ENCODE peak calls at places on chromosome 13, in six cellular contexts. One of them, this sample, is unnamed.

GRCh38 chr13:40026174-40026585 is 370.7 kb downstream of the COG6 start:
- DNase-seq in heart left ventricle: no peak
- DNase-seq in body of pancreas: no peak
- DNase-seq in Peyer's patch: no peak
- DNase-seq in H1: no peak
- DNase-seq in lower leg skin: no peak
- DNase-seq in this sample: no peak

GRCh38 chr13:107736149-107736548 is 479.2 kb downstream of the LIG4 start:
- DNase-seq in Peyer's patch: no peak
- DNase-seq in lower leg skin: no peak
- DNase-seq in body of pancreas: no peak
- DNase-seq in heart left ventricle: no peak
- DNase-seq in H1: no peak
- DNase-seq in this sample: no peak

GRCh38 chr13:24742986-24743385 is 21.0 kb upstream of the RNF17 start:
- DNase-seq in Peyer's patch: no peak
- DNase-seq in lower leg skin: no peak
- DNase-seq in H1: no peak
- DNase-seq in body of pancreas: no peak
- DNase-seq in heart left ventricle: no peak
- DNase-seq in this sample: no peak

GRCh38 chr13:104296301-104296700 is 1230.1 kb upstream of the SLC10A2 start:
- DNase-seq in body of pancreas: no peak
- DNase-seq in lower leg skin: no peak
- DNase-seq in H1: no peak
- DNase-seq in heart left ventricle: no peak
- DNase-seq in Peyer's patch: no peak
- DNase-seq in this sample: no peak

GRCh38 chr13:105969761-105970160 is 565.7 kb downstream of the EFNB2 start:
- DNase-seq in heart left ventricle: no peak
- DNase-seq in body of pancreas: no peak
- DNase-seq in lower leg skin: no peak
- DNase-seq in H1: no peak
- DNase-seq in Peyer's patch: no peak
- DNase-seq in this sample: no peak

GRCh38 chr13:76527041-76527440 is 359.2 kb downstream of the KCTD12 start:
- DNase-seq in H1: no peak
- DNase-seq in body of pancreas: no peak
- DNase-seq in Peyer's patch: no peak
- DNase-seq in heart left ventricle: no peak
- DNase-seq in lower leg skin: no peak
- DNase-seq in this sample: no peak

GRCh38 chr13:106036870-106037269 is 498.6 kb downstream of the EFNB2 start:
- DNase-seq in Peyer's patch: no peak
- DNase-seq in lower leg skin: no peak
- DNase-seq in heart left ventricle: no peak
- DNase-seq in H1: peak; percentile 47
- DNase-seq in body of pancreas: no peak
- DNase-seq in this sample: no peak

GRCh38 chr13:105341758-105342157 is 1193.7 kb downstream of the EFNB2 start:
- DNase-seq in heart left ventricle: no peak
- DNase-seq in Peyer's patch: no peak
- DNase-seq in body of pancreas: no peak
- DNase-seq in H1: no peak
- DNase-seq in lower leg skin: no peak
- DNase-seq in this sample: no peak

GRCh38 chr13:79859756-79860155 is 378.8 kb downstream of the NDFIP2 start:
- DNase-seq in body of pancreas: no peak
- DNase-seq in Peyer's patch: no peak
- DNase-seq in heart left ventricle: no peak
- DNase-seq in H1: no peak
- DNase-seq in lower leg skin: no peak
- DNase-seq in this sample: no peak

GRCh38 chr13:43023244-43023931 is at the start of gene DNAJC15:
- DNase-seq in heart left ventricle: peak; percentile 90
- DNase-seq in lower leg skin: peak; percentile 85
- DNase-seq in Peyer's patch: peak; percentile 93
- DNase-seq in H1: peak; percentile 74
- DNase-seq in body of pancreas: peak; percentile 75
- DNase-seq in this sample: peak; percentile 78

GRCh38 chr13:54845351-54845965 is 1816.8 kb downstream of the OLFM4 start:
- DNase-seq in Peyer's patch: no peak
- DNase-seq in heart left ventricle: no peak
- DNase-seq in lower leg skin: no peak
- DNase-seq in H1: no peak
- DNase-seq in body of pancreas: no peak
- DNase-seq in this sample: no peak

GRCh38 chr13:56351041-56351440 is 789.7 kb upstream of the PRR20A start:
- DNase-seq in heart left ventricle: no peak
- DNase-seq in H1: no peak
- DNase-seq in lower leg skin: no peak
- DNase-seq in Peyer's patch: no peak
- DNase-seq in body of pancreas: no peak
- DNase-seq in this sample: no peak

GRCh38 chr13:21012211-21012610 is 49.2 kb downstream of the LATS2 start:
- DNase-seq in Peyer's patch: no peak
- DNase-seq in heart left ventricle: no peak
- DNase-seq in H1: no peak
- DNase-seq in lower leg skin: no peak
- DNase-seq in body of pancreas: no peak
- DNase-seq in this sample: no peak

GRCh38 chr13:101700598-101700997 is 248.1 kb downstream of the ITGBL1 start:
- DNase-seq in heart left ventricle: no peak
- DNase-seq in H1: no peak
- DNase-seq in Peyer's patch: no peak
- DNase-seq in lower leg skin: peak; percentile 56
- DNase-seq in body of pancreas: no peak
- DNase-seq in this sample: no peak

GRCh38 chr13:60612593-60612992 is 215.6 kb downstream of the TDRD3 start:
- DNase-seq in H1: no peak
- DNase-seq in Peyer's patch: no peak
- DNase-seq in body of pancreas: no peak
- DNase-seq in heart left ventricle: no peak
- DNase-seq in lower leg skin: no peak
- DNase-seq in this sample: no peak

GRCh38 chr13:44347301-44347700 is 26.3 kb upstream of the SERP2 start:
- DNase-seq in Peyer's patch: no peak
- DNase-seq in lower leg skin: no peak
- DNase-seq in H1: no peak
- DNase-seq in body of pancreas: no peak
- DNase-seq in heart left ventricle: no peak
- DNase-seq in this sample: no peak

GRCh38 chr13:24668955-24669354 is 11.3 kb upstream of the ATP12A start:
- DNase-seq in body of pancreas: no peak
- DNase-seq in Peyer's patch: peak; percentile 80
- DNase-seq in lower leg skin: no peak
- DNase-seq in heart left ventricle: no peak
- DNase-seq in H1: no peak
- DNase-seq in this sample: no peak

GRCh38 chr13:29362849-29363604 is 232.5 kb downstream of the SLC7A1 start:
- DNase-seq in body of pancreas: peak; percentile 52
- DNase-seq in lower leg skin: no peak
- DNase-seq in Peyer's patch: peak; percentile 52
- DNase-seq in heart left ventricle: no peak
- DNase-seq in H1: peak; percentile 62
- DNase-seq in this sample: peak; percentile 30

GRCh38 chr13:109088101-109088500 is 458.7 kb downstream of the MYO16 start:
- DNase-seq in lower leg skin: no peak
- DNase-seq in body of pancreas: no peak
- DNase-seq in heart left ventricle: no peak
- DNase-seq in H1: no peak
- DNase-seq in Peyer's patch: no peak
- DNase-seq in this sample: no peak

GRCh38 chr13:60134376-60134775 is 29.4 kb downstream of the DIAPH3 start:
- DNase-seq in Peyer's patch: no peak
- DNase-seq in body of pancreas: no peak
- DNase-seq in H1: no peak
- DNase-seq in lower leg skin: no peak
- DNase-seq in heart left ventricle: no peak
- DNase-seq in this sample: no peak

GRCh38 chr13:94454334-94454733 is 25.1 kb downstream of the DCT start:
- DNase-seq in body of pancreas: no peak
- DNase-seq in heart left ventricle: no peak
- DNase-seq in lower leg skin: no peak
- DNase-seq in H1: no peak
- DNase-seq in Peyer's patch: no peak
- DNase-seq in this sample: no peak

DNA sequence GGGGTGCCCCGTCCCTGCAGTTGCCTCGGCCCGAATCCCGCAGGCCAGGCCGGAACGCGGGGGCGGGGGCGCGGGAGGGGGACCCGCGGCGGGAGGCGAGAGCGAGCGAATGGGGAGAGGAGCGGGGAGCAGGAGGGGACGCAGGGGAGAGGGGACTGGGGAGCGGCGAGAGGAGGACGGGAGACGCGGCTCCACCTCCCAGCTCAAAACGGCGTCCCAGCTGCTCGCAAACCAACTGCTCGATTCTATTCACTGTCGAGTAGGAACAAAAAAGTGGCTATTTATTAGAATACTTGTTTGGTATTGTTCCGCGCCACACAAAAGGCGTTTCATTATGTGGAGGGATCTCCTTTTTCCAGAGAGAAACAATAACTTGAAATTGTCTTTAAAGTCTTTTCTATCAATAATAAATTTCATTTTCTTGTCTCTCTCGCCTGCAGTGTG is 10.6 kb upstream of the SOX1 start:
- DNase-seq in heart left ventricle: no peak
- DNase-seq in body of pancreas: no peak
- DNase-seq in H1: peak; percentile 79
- DNase-seq in Peyer's patch: no peak
- DNase-seq in lower leg skin: no peak
- DNase-seq in this sample: no peak
- H3K4me3 ChIP-seq in heart left ventricle: no peak overlapping the region
- H3K4me3 ChIP-seq in body of pancreas: no peak overlapping the region
- H3K4me3 ChIP-seq in H1: no peak overlapping the region
- H3K4me3 ChIP-seq in Peyer's patch: no peak overlapping the region
- H3K4me3 ChIP-seq in lower leg skin: no peak overlapping the region
- H3K4me3 ChIP-seq in this sample: no peak overlapping the region

DNA sequence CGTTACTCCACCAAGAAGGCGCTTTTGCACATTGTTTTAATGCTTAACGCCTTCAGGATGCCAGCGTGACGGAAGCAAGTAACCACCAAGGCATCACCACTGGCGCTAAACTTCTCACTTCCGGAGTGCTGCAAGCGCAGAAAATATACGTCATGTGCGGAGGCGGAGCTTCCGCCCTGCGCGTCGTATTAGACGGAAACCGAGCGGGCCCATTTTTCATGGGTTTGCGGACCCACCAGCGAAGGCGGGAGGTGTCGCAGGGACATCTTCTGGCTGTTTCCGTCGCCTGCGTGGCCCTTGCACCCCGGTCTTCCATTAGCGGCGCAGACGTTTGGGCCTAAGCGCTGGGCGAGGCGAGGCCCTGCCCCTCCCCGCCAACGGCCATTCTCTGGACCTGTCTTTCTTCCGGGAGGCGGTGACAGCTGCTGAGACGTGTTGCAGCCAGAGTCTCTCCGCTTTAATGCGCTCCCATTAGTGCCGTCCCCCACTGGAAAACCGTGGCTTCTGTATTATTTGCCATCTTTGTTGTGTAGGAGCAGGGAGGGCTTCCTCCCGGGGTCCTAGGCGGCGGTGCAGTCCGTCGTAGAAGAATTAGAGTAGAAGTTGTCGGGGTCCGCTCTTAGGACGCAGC is at the start of gene ERCC5:
- DNase-seq in heart left ventricle: peak; percentile 96
- DNase-seq in lower leg skin: peak; percentile 94
- DNase-seq in Peyer's patch: peak; percentile 97
- DNase-seq in H1: peak; percentile 96
- DNase-seq in body of pancreas: peak; percentile 94
- DNase-seq in this sample: peak; percentile 96
- TF ChIP-seq POLR2A in heart left ventricle: no peak
- TF ChIP-seq POLR2A in lower leg skin: no peak
- TF ChIP-seq POLR2A in Peyer's patch: peak; percentile 82
- TF ChIP-seq POLR2A in H1: peak; percentile 75
- TF ChIP-seq POLR2A in body of pancreas: peak; percentile 93
- TF ChIP-seq POLR2A in this sample: no peak

GRCh38 chr13:46640843-46641242 is 87.9 kb downstream of the LRCH1 start:
- DNase-seq in Peyer's patch: no peak
- DNase-seq in body of pancreas: no peak
- DNase-seq in H1: no peak
- DNase-seq in lower leg skin: no peak
- DNase-seq in heart left ventricle: no peak
- DNase-seq in this sample: no peak

GRCh38 chr13:46643165-46643777 is 90.3 kb downstream of the LRCH1 start:
- DNase-seq in heart left ventricle: no peak
- DNase-seq in body of pancreas: no peak
- DNase-seq in lower leg skin: no peak
- DNase-seq in H1: no peak
- DNase-seq in Peyer's patch: no peak
- DNase-seq in this sample: no peak

GRCh38 chr13:46639033-46639981 is 86.3 kb downstream of the LRCH1 start:
- DNase-seq in H1: no peak
- DNase-seq in lower leg skin: no peak
- DNase-seq in body of pancreas: no peak
- DNase-seq in heart left ventricle: no peak
- DNase-seq in Peyer's patch: no peak
- DNase-seq in this sample: no peak

GRCh38 chr13:46642254-46642653 is 89.3 kb downstream of the LRCH1 start:
- DNase-seq in lower leg skin: no peak
- DNase-seq in H1: no peak
- DNase-seq in body of pancreas: no peak
- DNase-seq in heart left ventricle: no peak
- DNase-seq in Peyer's patch: no peak
- DNase-seq in this sample: no peak

DNA sequence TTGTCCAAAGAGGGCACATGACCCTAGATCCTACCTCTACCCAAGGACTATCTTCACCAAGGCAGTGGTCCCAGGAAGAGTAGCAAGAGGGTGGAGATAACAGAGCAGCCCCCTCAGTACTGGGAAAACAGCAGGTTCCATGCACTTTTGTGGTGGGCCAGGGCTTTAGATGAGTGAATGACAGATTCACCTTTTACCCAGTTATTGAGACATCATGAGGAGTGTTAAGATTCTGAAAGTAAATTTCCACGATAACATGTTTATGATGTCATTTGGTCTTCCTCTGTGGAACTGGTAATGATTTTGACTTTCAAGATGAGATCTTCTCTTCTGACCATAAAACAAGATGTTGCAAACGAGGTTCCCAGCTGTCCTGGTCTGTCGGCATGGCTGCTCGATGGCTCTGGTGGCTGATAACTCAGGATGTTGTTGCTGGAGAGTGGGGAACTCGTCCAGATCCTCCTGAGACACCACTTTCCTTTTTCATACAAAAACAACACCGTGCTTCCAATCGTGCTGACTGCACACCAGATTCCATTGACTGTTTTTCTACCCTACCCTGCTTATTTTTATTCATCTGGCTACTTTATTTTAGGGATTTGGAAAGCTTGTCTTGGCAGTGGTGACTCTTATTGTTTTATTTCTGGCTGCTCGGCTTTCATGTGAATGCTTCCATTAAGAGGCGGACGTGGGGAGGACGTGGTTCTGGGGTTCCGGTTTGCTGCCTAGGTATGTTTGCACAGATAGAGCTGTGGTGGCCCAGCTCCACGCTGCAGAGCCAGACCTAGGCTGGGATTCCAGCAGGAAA is 88.5 kb downstream of the LRCH1 start:
- DNase-seq in Peyer's patch: no peak
- DNase-seq in body of pancreas: no peak
- DNase-seq in lower leg skin: no peak
- DNase-seq in heart left ventricle: peak; percentile 58
- DNase-seq in H1: no peak
- DNase-seq in this sample: peak; percentile 51
- H3K4me3 ChIP-seq in Peyer's patch: no peak overlapping the region
- H3K4me3 ChIP-seq in body of pancreas: no peak overlapping the region
- H3K4me3 ChIP-seq in lower leg skin: no peak overlapping the region
- H3K4me3 ChIP-seq in heart left ventricle: peak overlapping the region; percentile 29
- H3K4me3 ChIP-seq in H1: no peak overlapping the region
- H3K4me3 ChIP-seq in this sample: peak overlapping the region; percentile 14

GRCh38 chr13:110712849-110713641 is 455 bp upstream of the ING1 start:
- DNase-seq in H1: peak; percentile 99
- DNase-seq in Peyer's patch: peak; percentile 99
- DNase-seq in heart left ventricle: peak; percentile 100
- DNase-seq in body of pancreas: peak; percentile 100
- DNase-seq in lower leg skin: peak; percentile 99
- DNase-seq in this sample: peak; percentile 99
- TF ChIP-seq POLR2A in H1: no peak
- TF ChIP-seq POLR2A in Peyer's patch: peak; percentile 100
- TF ChIP-seq POLR2A in heart left ventricle: peak; percentile 73
- TF ChIP-seq POLR2A in body of pancreas: peak; percentile 100
- TF ChIP-seq POLR2A in lower leg skin: no peak
- TF ChIP-seq POLR2A in this sample: no peak

This sample was measured in stomach.